ENCODE peak calls at places on chromosomes 5 and 9, in five cellular contexts. T is SK-N-SH, H is upper lobe of left lung, G is GM23338, J is breast epithelium. A is an unnamed sample.

GRCh38 chr9:70835323-70835722 is 286.1 kb downstream of the TRPM3 start:
- DNase-seq in T (no peak), H (no peak), G (no peak), J (no peak), A (no peak)

GRCh38 chr9:32524558-32525461 is 1.2 kb downstream of the RIGI start:
- DNase-seq in T (no peak), H (no peak), J (no peak), G (peak; percentile 67), A (no peak)

GRCh38 chr5:67303356-67303755 is 106.8 kb upstream of the CD180 start:
- DNase-seq in T (no peak), J (no peak), H (no peak), G (no peak), A (no peak)

GRCh38 chr9:134591082-134591571 is 50.5 kb upstream of the COL5A1 start:
- DNase-seq in J (no peak), T (no peak), G (no peak), H (no peak), A (peak; percentile 66)

GRCh38 chr9:33687779-33688178 is 107.6 kb upstream of the PRSS3 start:
- DNase-seq in J (no peak), G (no peak), T (no peak), H (no peak), A (no peak)

GRCh38 chr5:167816354-167816753 is 475.1 kb upstream of the WWC1 start:
- DNase-seq in J (no peak), T (no peak), H (no peak), G (no peak), A (no peak)

GRCh38 chr9:78314953-78315870 is 18.3 kb downstream of the PSAT1 start:
- DNase-seq in J (no peak), H (no peak), G (no peak), T (no peak), A (no peak)

GRCh38 chr9:106920701-106921283 is 57.8 kb downstream of the ZNF462 start:
- DNase-seq in H (no peak), J (no peak), G (no peak), T (no peak), A (no peak)

GRCh38 chr5:171226096-171226495 is 83.0 kb upstream of the TLX3 start:
- DNase-seq in H (no peak), T (peak; percentile 11), J (no peak), G (no peak), A (no peak)

GRCh38 chr5:74179183-74179582 is 461.3 kb downstream of the ENC1 start:
- DNase-seq in J (no peak), T (no peak), G (no peak), H (no peak), A (peak; percentile 91)

GRCh38 chr9:68669189-68669588 is 35.9 kb upstream of the PIP5K1B start:
- DNase-seq in H (no peak), G (peak; percentile 27), J (no peak), T (no peak), A (no peak)

GRCh38 chr9:123375725-123376132 is 19.7 kb downstream of the CRB2 start:
- DNase-seq in T (no peak), G (no peak), J (no peak), H (peak; percentile 78), A (no peak)

GRCh38 chr9:114409103-114409780 is 21.5 kb upstream of the AKNA start:
- DNase-seq in T (no peak), J (no peak), G (peak; percentile 45), H (no peak), A (no peak)

GRCh38 chr9:75390951-75391350 is 302.6 kb downstream of the OSTF1 start:
- DNase-seq in J (no peak), G (no peak), H (no peak), T (no peak), A (no peak)
- TF ChIP-seq POLR2AphosphoS5 in J (no peak), G (no peak), H (no peak), T (no peak), A (no peak)

DNA sequence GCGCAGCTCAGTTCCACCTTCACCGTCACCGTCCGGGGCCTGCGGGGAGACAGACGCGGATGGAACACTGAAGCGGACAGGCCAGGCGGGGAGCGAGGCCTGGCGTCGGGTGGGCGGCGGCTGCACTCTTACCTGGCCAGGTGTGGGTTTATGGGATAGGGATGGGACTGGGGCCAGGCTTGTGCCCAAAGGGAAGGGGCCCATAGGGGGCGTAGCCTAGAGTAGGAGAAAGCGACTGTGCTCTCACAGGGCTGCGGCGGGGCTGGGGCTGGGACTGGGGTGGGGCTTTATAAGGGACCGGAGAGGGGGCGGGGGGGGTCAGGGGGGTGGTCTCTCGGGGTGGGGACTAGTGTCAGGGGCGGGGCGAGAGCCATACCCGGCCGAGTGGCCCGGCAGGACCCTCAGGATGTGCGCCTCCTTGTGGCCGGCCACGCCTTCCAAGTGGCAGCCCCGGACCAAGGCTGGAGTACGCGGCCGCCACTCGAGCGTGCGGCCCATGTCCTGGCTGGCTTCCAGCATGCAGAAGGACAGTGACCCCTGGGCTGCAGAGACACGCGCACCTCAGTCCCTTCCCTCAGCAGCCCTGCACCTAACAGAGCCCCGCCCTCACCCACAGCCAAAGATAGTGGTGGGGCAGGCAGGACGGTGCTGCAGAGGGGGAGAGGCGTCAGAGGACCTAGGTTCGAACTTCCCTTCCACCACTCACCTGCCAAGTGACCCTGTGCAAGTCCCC is 22.8 kb downstream of the FPGS start:
- DNase-seq in J (no peak), G (peak; percentile 97), T (peak; percentile 80), H (peak; percentile 88), A (no peak)
- H3K4me1 ChIP-seq in J (no peaks in the 10 kb centered on the region), G (peaks cover 8% of the 10 kb centered on the region), T (peaks cover 4% of the 10 kb centered on the region), H (peaks cover 52% of the 10 kb centered on the region), A (peaks cover 54% of the 10 kb centered on the region)

DNA sequence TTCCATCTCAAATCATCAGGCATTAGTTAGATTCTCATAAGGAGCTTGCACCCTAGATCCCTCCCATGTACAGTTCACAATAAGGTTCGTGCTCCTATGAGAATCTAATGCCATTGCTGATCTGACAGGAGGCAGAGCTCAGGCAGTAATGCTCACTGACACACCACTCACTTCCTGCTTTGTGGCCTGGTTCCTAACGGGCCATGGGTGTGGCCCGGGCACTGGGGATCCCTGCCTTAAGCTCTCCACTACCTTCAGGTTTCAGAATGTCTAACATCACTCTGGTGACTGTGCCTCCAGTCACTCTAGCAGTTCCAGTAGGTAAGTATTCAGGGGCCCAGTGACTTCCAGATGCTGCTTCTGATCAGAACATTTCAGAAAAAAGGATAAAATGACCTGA is 152.4 kb downstream of the LRRC70 start:
- DNase-seq in H (no peak), G (no peak), J (no peak), T (no peak), A (no peak)
- TF ChIP-seq POLR2AphosphoS5 in H (no peak), G (no peak), J (no peak), T (no peak), A (no peak)

GRCh38 chr5:150522504-150523464 is 14.9 kb downstream of the NDST1 start:
- DNase-seq in T (no peak), H (no peak), G (no peak), J (no peak), A (no peak)

GRCh38 chr5:150521522-150521817 is 13.5 kb downstream of the NDST1 start:
- DNase-seq in J (no peak), T (no peak), G (no peak), H (no peak), A (no peak)

GRCh38 chr5:150523472-150524350 is 15.8 kb downstream of the NDST1 start:
- DNase-seq in T (peak; percentile 79), J (no peak), G (peak; percentile 84), H (no peak), A (no peak)

GRCh38 chr5:150520747-150521521 is 13.0 kb downstream of the NDST1 start:
- DNase-seq in H (peak; percentile 69), T (no peak), G (no peak), J (no peak), A (no peak)

DNA sequence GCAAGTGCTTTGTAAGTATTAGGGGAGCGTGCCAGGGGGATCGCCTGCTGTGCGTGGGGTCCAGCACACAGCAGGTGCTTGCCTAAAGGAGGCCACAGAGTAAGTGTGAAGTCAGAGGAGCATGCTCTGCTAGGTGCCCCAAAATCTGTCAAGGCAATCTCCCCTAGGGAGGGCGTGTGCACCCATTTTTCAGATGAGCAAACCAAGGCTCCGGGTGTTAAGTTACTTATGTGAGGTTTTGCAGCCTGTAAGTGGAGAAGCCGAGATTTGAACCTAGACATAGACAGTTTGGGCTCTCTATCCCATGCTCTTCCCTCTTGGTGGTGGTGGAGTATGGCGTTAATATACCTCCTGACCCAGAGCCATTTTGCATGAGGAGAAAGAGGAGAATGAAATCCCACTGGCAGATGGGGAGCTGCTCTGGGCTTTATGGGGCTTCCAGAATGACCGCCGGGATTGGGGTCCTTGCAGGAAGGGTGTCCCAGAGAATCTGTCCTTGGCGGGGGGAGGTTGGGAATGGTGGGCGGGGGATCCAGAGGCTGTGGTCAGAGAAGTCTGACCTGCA is 14.1 kb downstream of the NDST1 start:
- DNase-seq in H (no peak), J (no peak), G (no peak), T (no peak), A (no peak)
- H3K4me1 ChIP-seq in H (peaks cover 93% of the 10 kb centered on the region), J (peaks cover 4% of the 10 kb centered on the region), G (peaks cover 35% of the 10 kb centered on the region), T (peaks cover 24% of the 10 kb centered on the region), A (peaks cover 98% of the 10 kb centered on the region)

GRCh38 chr9:22097712-22098111 is 88.6 kb upstream of the CDKN2B start:
- DNase-seq in H (no peak), G (no peak), J (no peak), T (no peak), A (no peak)
- TF ChIP-seq POLR2AphosphoS5 in H (no peak), G (no peak), J (no peak), T (no peak), A (no peak)

DNA sequence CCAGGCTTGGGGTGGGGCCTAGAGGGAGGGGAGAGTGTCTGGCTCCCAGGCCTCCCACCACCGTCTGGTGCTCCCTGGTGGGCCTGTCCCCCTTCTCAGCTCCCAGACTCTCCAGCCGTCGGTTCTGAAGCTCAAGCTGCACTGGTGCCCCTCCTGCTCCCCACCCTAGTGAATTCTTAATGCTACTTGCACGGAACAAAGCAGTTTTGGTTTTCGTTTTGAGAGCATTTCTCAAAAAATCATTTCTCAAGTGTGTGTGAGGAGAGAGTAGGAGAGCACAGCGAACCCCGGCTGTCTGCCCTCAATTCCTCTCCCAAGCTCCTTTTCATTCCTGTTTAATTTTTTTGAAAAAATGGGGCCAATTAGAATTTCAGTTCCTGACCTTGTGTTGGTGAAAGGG is 6.7 kb upstream of the IER5L start:
- DNase-seq in J (no peak), T (no peak), H (no peak), G (no peak), A (no peak)
- H3K4me1 ChIP-seq in J (no peaks in the 10 kb centered on the region), T (no peaks in the 10 kb centered on the region), H (no peaks in the 10 kb centered on the region), G (no peaks in the 10 kb centered on the region), A (no peaks in the 10 kb centered on the region)

DNA sequence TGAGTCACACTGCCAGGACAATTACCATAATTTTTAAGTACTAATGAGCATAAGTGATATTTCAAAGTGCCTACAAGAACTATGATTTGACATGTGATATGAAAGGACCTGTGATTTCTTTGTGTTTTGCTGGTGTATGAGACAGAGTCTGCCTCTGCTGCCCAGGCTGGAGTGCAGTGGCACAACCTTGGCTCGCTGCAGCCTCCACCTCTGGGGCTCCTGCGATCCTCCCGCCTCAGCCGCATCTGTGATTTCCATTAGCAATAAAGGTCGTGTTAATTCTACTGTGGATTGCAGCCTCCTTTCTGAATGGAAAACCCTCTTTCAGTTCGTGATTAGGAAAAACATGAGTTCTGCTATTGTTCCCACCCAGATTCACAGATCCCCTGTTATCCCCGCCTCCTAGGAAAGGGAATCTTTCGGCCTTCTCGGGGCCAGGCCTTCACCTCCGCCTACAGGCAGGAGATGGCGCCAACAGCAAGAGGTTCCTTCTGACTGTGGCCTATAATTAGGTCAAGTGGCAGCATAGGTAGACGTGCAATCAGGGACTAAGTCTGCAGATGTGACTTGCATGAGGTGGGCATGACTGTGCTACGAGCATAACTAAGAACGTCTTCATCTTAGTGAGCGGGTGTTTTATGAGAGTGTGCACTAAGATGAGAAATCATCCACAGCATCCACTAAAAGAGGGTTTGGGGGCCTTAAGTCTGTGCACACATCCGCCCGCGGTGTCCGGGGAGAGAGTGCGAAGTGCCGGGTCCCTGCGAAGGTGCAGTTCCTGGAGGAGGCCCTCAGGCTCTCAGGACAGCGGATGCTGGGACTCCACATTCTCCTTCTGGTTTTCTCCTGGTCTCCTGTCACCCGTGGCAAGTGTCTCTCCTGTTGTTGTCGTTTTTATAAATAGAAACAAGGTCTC is 23.1 kb downstream of the TRIM7 start:
- DNase-seq in T (peak; percentile 71), H (no peak), G (peak; percentile 92), J (no peak), A (no peak)
- TF ChIP-seq POLR2AphosphoS5 in T (no peak), H (no peak), G (no peak), J (no peak), A (peak; percentile 59)